ENCODE peak calls at places on chromosomes 16 and 17, in six cellular contexts. B is progenitor cell of endocrine pancreas, K is lower lobe of right lung, Z is astrocyte of the spinal cord, Q is OCI-LY7, G is A673. V is an unnamed sample.

GRCh38 chr16:66275795-66276428 is 90.6 kb upstream of the CDH5 start:
- DNase-seq in B (peak), K (no peak), Z (peak), Q (peak), G (peak), V (no peak)

GRCh38 chr16:2337431-2338296 is 2.9 kb downstream of the ABCA3 start:
- DNase-seq in B (no peak), K (no peak), Z (no peak), Q (no peak), G (peak), V (no peak)

GRCh38 chr17:19242926-19243325 is 5.8 kb downstream of the EPN2 start:
- DNase-seq in B (no peak), K (no peak), Z (no peak), Q (peak), G (no peak), V (no peak)

GRCh38 chr17:58415371-58416055 is 1.8 kb downstream of the RNF43 start:
- DNase-seq in B (peak), K (peak), Z (no peak), Q (no peak), G (no peak), V (no peak)

GRCh38 chr16:29825145-29826044 is 5.1 kb downstream of the MVP start:
- DNase-seq in B (no peak), K (no peak), Z (peak), Q (no peak), G (no peak), V (peak)

GRCh38 chr17:19343671-19344151 is 18.8 kb downstream of the B9D1 start:
- DNase-seq in B (no peak), K (no peak), Z (no peak), Q (no peak), G (no peak), V (no peak)

GRCh38 chr17:3603119-3603869 is 5.9 kb downstream of the TRPV1 start:
- DNase-seq in B (no peak), K (no peak), Z (peak), Q (no peak), G (no peak), V (peak)

GRCh38 chr16:57941016-57941656 is 29.8 kb downstream of the CNGB1 start:
- DNase-seq in B (no peak), K (peak), Z (peak), Q (no peak), G (peak), V (no peak)

GRCh38 chr17:81722184-81723120 is 10.4 kb downstream of the SLC25A10 start:
- DNase-seq in B (no peak), K (peak), Z (no peak), Q (no peak), G (no peak), V (no peak)

GRCh38 chr17:34781571-34782108 is 179.6 kb downstream of the CCT6B start:
- DNase-seq in B (no peak), K (no peak), Z (no peak), Q (no peak), G (peak), V (peak)

GRCh38 chr16:68247400-68247799 is 2.2 kb downstream of the PLA2G15 start:
- DNase-seq in B (no peak), K (peak), Z (no peak), Q (no peak), G (no peak), V (no peak)

GRCh38 chr17:21278304-21279197 is 6.0 kb upstream of the MAP2K3 start:
- DNase-seq in B (no peak), K (peak), Z (no peak), Q (peak), G (no peak), V (no peak)

GRCh38 chr17:73156887-73157870 is 7.6 kb upstream of the SSTR2 start:
- DNase-seq in B (no peak), K (no peak), Z (no peak), Q (no peak), G (peak), V (no peak)

GRCh38 chr17:36592316-36592710 is 634 bp downstream of the DHRS11 start:
- DNase-seq in B (no peak), K (peak), Z (no peak), Q (no peak), G (peak), V (no peak)

GRCh38 chr17:31582151-31582907 is 190.9 kb downstream of the RAB11FIP4 start:
- DNase-seq in B (no peak), K (peak), Z (peak), Q (no peak), G (no peak), V (no peak)

GRCh38 chr16:24670623-24671454 is 58.6 kb upstream of the TNRC6A start:
- DNase-seq in B (no peak), K (peak), Z (peak), Q (peak), G (peak), V (peak)

GRCh38 chr16:48188449-48189102 is 32.8 kb upstream of the ABCC12 start:
- DNase-seq in B (no peak), K (no peak), Z (no peak), Q (peak), G (peak), V (no peak)

GRCh38 chr16:47144559-47144877 is 773 bp upstream of the NETO2 start:
- DNase-seq in B (no peak), K (no peak), Z (no peak), Q (no peak), G (no peak), V (no peak)

GRCh38 chr16:20610892-20611349 is 34.8 kb upstream of the ACSM2B start:
- DNase-seq in B (no peak), K (no peak), Z (no peak), Q (no peak), G (no peak), V (no peak)

GRCh38 chr17:38663125-38663751 is 11.5 kb downstream of the EPOP start:
- DNase-seq in B (peak), K (peak), Z (peak), Q (peak), G (peak), V (peak)

GRCh38 chr17:6170349-6170748 is 100.2 kb downstream of the WSCD1 start:
- DNase-seq in B (no peak), K (no peak), Z (no peak), Q (no peak), G (no peak), V (no peak)

GRCh38 chr17:67801626-67802175 is 23.6 kb upstream of the BPTF start:
- DNase-seq in B (no peak), K (no peak), Z (no peak), Q (no peak), G (no peak), V (no peak)

GRCh38 chr17:16036261-16036660 is 36.6 kb downstream of the TTC19 start:
- DNase-seq in B (no peak), K (no peak), Z (no peak), Q (no peak), G (no peak), V (no peak)

GRCh38 chr17:77736721-77737120 is 221.8 kb upstream of the TNRC6C start:
- DNase-seq in B (no peak), K (no peak), Z (no peak), Q (no peak), G (no peak), V (no peak)

GRCh38 chr16:66459878-66460277 is 32.8 kb downstream of the BEAN1 start:
- DNase-seq in B (no peak), K (no peak), Z (no peak), Q (no peak), G (no peak), V (no peak)

GRCh38 chr17:56939869-56940484 is 20.9 kb downstream of the COIL start:
- DNase-seq in B (no peak), K (no peak), Z (peak), Q (peak), G (peak), V (peak)

GRCh38 chr16:69501956-69502457 is 63.8 kb upstream of the NFAT5 start:
- DNase-seq in B (no peak), K (no peak), Z (no peak), Q (peak), G (no peak), V (no peak)

GRCh38 chr17:74245145-74245817 is 28.8 kb upstream of the DNAI2 start:
- DNase-seq in B (no peak), K (no peak), Z (peak), Q (no peak), G (peak), V (no peak)
- TF ChIP-seq CTCF in B (no peak), K (no peak), Z (no peak), Q (no peak), G (no peak), V (no peak)

DNA sequence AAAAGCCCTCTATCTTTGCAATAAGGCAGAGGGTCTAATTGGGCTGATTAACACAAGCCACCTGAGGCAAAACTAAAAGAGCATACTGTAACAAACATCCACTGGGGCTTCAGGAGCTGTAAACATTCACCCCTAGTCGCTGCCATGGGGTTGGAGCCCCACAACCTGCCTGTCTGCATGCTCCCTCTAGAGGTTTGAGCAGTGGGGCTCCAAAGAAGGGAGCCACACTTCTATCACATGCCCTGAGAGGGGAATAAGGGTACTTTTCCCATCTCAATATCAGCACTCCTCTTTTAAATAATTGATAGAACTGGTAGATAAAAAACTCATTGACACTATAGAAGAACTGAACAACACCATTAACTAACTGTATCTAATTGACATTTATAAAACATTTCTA is 130.1 kb upstream of the COX10 start:
- DNase-seq in B (no peak), K (no peak), Z (no peak), Q (no peak), G (no peak), V (no peak)
- TF ChIP-seq CTCF in B (no peak), K (no peak), Z (no peak), Q (peak), G (no peak), V (peak)

GRCh38 chr17:74843352-74843627 is 16.4 kb downstream of the GRIN2C start:
- DNase-seq in B (no peak), K (no peak), Z (no peak), Q (no peak), G (no peak), V (no peak)

GRCh38 chr17:74842146-74842598 is 17.5 kb downstream of the GRIN2C start:
- DNase-seq in B (no peak), K (no peak), Z (peak), Q (no peak), G (no peak), V (no peak)

GRCh38 chr17:74840989-74841666 is 18.6 kb downstream of the GRIN2C start:
- DNase-seq in B (no peak), K (peak), Z (peak), Q (peak), G (no peak), V (no peak)

GRCh38 chr17:74840500-74840899 is 19.2 kb downstream of the GRIN2C start:
- DNase-seq in B (no peak), K (no peak), Z (no peak), Q (no peak), G (no peak), V (no peak)

DNA sequence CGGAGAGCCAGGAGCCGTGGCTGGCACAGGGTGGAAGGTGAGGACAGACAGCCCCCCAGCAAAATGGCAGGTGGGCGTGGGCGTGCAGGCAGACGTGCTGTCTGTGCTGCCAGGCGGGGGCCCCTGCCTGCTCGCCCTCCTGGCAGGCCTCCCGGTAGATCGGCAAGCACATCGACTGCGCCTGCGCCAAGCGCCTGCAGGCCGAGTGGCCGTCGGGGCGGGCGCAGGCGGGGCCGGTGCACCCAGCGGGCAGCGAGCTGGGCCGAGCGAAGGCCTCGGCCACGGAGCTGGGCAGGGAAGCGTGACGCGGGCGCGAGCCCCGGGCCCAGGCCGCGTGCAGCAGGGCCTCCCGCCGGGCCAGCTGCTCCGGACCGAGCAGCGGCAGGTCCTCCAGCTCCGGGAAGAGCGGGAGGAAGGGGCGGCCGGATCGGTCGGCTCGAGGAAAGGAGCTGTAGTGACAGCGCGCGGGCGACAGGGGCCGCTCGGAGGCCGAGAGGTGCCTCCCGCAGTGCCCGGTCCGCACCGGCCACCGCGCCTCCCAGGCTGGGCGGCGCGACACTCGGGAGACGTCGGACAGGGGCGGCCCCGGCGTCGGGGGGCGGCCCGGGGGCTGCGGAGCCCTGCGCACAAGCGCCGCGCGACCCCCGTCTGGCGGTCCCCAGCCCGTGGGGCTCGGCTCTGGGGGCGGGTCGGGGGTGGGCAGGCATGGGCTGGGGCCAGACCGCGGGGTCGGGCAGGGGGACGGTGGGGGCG is 16.9 kb downstream of the GRIN2C start:
- DNase-seq in B (peak), K (peak), Z (peak), Q (no peak), G (peak), V (peak)
- TF ChIP-seq CTCF in B (peak), K (peak), Z (peak), Q (no peak), G (peak), V (peak)

DNA sequence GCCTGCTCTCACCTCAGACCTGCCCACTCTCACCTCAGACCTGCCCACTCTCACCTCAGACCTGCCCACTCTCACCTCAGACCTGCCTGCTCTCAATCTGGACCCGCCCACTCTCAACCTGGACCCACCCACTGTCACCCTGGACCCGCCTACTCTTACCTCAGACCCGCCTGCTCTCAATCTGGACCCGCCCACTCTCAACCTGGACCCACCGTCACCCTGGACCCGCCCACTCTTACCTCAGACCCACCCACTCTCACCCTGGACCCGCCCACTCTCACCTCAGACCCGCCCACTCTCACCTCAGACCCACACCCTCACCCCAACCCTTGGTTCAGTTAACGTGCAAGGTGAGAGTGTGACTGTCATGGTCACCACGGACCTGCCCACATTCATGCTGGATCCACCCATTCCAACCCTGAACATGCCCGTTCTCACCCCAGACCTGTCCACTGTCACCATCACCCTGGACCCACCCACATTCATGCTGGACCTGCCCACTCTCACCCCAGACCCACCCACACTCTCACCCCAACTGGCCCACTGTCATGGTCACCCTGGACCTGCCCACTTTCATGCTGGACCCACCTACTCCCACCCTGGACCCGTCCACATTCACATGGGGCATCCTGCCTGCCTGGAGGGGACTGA is 31.2 kb upstream of the ENPP7 start:
- DNase-seq in B (no peak), K (no peak), Z (no peak), Q (no peak), G (no peak), V (no peak)
- TF ChIP-seq CTCF in B (no peak), K (no peak), Z (no peak), Q (no peak), G (no peak), V (no peak)

V was measured in HFF-Myc.